ENCODE peak calls at places on chromosomes 6 and 20, in seven cellular contexts. S is cardiac fibroblast, G is GM12865, O is GM23338, R is AG08395, D is T-helper 1 cell, F is BJ. I is an unnamed sample.

GRCh38 chr6:129967427-129967826 is 51.0 kb upstream of the L3MBTL3 start:
- DNase-seq in F (no peak), S (no peak), R (no peak), G (no peak), D (no peak), O (peak), I (no peak)

GRCh38 chr6:86949776-86950175 is 12.4 kb downstream of the HTR1E start:
- DNase-seq in R (no peak), G (no peak), O (no peak), S (no peak), D (no peak), F (no peak), I (no peak)

GRCh38 chr6:126826315-126826714 is 292.2 kb upstream of the RSPO3 start:
- DNase-seq in F (no peak), G (no peak), R (peak), O (no peak), S (no peak), D (no peak), I (no peak)

GRCh38 chr20:7696311-7696710 is 243.9 kb downstream of the HAO1 start:
- DNase-seq in R (peak), S (no peak), F (no peak), O (no peak), G (no peak), D (no peak), I (no peak)

GRCh38 chr6:29813809-29814208 is 13.8 kb upstream of the HLA-G start:
- DNase-seq in G (peak), F (no peak), R (peak), S (no peak), D (no peak), O (no peak), I (no peak)

GRCh38 chr20:63538204-63539091 is 1.3 kb upstream of the PTK6 start:
- DNase-seq in G (peak), S (no peak), R (no peak), D (peak), O (peak), F (no peak), I (no peak)

GRCh38 chr20:5205348-5206210 is 78.8 kb downstream of the CDS2 start:
- DNase-seq in F (peak), S (peak), R (peak), O (peak), D (peak), G (peak), I (peak)

GRCh38 chr20:42565106-42565990 is 624.4 kb downstream of the PTPRT start:
- DNase-seq in D (no peak), F (no peak), O (no peak), R (no peak), G (no peak), S (no peak), I (no peak)

GRCh38 chr6:160080097-160080496 is 41.5 kb upstream of the SLC22A1 start:
- DNase-seq in R (no peak), O (no peak), S (no peak), F (no peak), G (no peak), D (no peak), I (no peak)

GRCh38 chr6:33693186-33694158 is 18.0 kb downstream of the UQCC2 start:
- DNase-seq in S (peak), R (no peak), F (no peak), O (no peak), D (no peak), G (no peak), I (peak)

GRCh38 chr6:32954212-32954745 is 1.4 kb upstream of the HLA-DMA start:
- DNase-seq in R (no peak), D (no peak), S (no peak), F (no peak), O (no peak), G (no peak), I (no peak)

GRCh38 chr20:49268600-49269365 is 9.1 kb downstream of the ZNFX1 start:
- DNase-seq in F (peak), D (no peak), R (no peak), O (no peak), S (peak), G (peak), I (no peak)

GRCh38 chr6:34981951-34982350 is 92.9 kb downstream of the ANKS1A start:
- DNase-seq in S (peak), F (no peak), D (no peak), G (no peak), R (peak), O (no peak), I (no peak)

GRCh38 chr20:9024996-9025395 is 43.9 kb upstream of the PLCB4 start:
- DNase-seq in R (no peak), S (no peak), F (no peak), G (no peak), D (no peak), O (no peak), I (no peak)

GRCh38 chr6:90110971-90111370 is 185.7 kb downstream of the BACH2 start:
- DNase-seq in F (no peak), R (no peak), G (no peak), D (peak), S (no peak), O (no peak), I (no peak)

GRCh38 chr20:1446536-1446935 is 20.1 kb downstream of the NSFL1C start:
- DNase-seq in D (no peak), F (no peak), R (no peak), O (no peak), S (no peak), G (no peak), I (no peak)

GRCh38 chr6:44222987-44223470 is 366 bp upstream of the SLC29A1 start:
- DNase-seq in S (no peak), D (no peak), G (no peak), O (peak), F (no peak), R (no peak), I (no peak)

GRCh38 chr6:111551521-111552231 is 54.0 kb downstream of the TRAF3IP2 start:
- DNase-seq in F (no peak), D (no peak), S (no peak), G (no peak), O (no peak), R (no peak), I (peak)

GRCh38 chr6:26053929-26054658 is 33.1 kb upstream of the HFE start:
- DNase-seq in F (no peak), S (peak), G (peak), O (no peak), R (no peak), D (no peak), I (no peak)

GRCh38 chr20:5656136-5656535 is 94.1 kb upstream of the SHLD1 start:
- DNase-seq in G (no peak), S (no peak), F (no peak), O (no peak), D (no peak), R (no peak), I (no peak)

GRCh38 chr20:63548992-63549391 is 1.4 kb upstream of the SRMS start:
- DNase-seq in O (no peak), R (no peak), D (no peak), G (no peak), S (no peak), F (no peak), I (no peak)

GRCh38 chr20:60228255-60228654 is 270.0 kb downstream of the CDH26 start:
- DNase-seq in O (no peak), S (no peak), D (no peak), R (no peak), G (peak), F (no peak), I (no peak)

GRCh38 chr6:137705166-137706064 is 161.6 kb upstream of the TNFAIP3 start:
- DNase-seq in F (no peak), O (peak), G (peak), S (peak), R (peak), D (peak), I (peak)

GRCh38 chr6:328184-328670 is 35.9 kb downstream of the DUSP22 start:
- DNase-seq in D (no peak), F (peak), S (peak), G (peak), R (peak), O (no peak), I (no peak)

GRCh38 chr6:33144373-33144772 is 47.9 kb downstream of the COL11A2 start:
- DNase-seq in D (no peak), R (peak), S (no peak), F (no peak), G (no peak), O (no peak), I (peak)

GRCh38 chr20:44207066-44207723 is 3.4 kb downstream of the OSER1 start:
- DNase-seq in R (no peak), D (no peak), F (no peak), S (no peak), O (no peak), G (peak), I (no peak)

GRCh38 chr6:81263531-81264168 is 488.8 kb downstream of the TENT5A start:
- DNase-seq in G (no peak), S (no peak), O (no peak), D (no peak), R (no peak), F (no peak), I (no peak)

GRCh38 chr20:25750765-25751696 is 54.4 kb upstream of the ZNF337 start:
- DNase-seq in O (peak), F (no peak), R (peak), S (peak), D (peak), G (peak), I (peak)

GRCh38 chr6:151765444-151765886 is 42.0 kb upstream of the ESR1 start:
- DNase-seq in R (peak), O (peak), S (peak), F (peak), G (peak), D (no peak), I (peak)

GRCh38 chr6:110039996-110040383 is 61.9 kb downstream of the GPR6 start:
- DNase-seq in O (peak), D (no peak), R (no peak), F (no peak), S (peak), G (peak), I (no peak)

GRCh38 chr6:143000771-143001170 is 55.8 kb upstream of the HIVEP2 start:
- DNase-seq in D (no peak), G (no peak), F (no peak), R (no peak), O (no peak), S (peak), I (no peak)

GRCh38 chr6:144449911-144450690 is 165.0 kb downstream of the UTRN start:
- DNase-seq in G (no peak), R (no peak), O (peak), D (no peak), S (no peak), F (no peak), I (no peak)

GRCh38 chr20:44720617-44720993 is 5.4 kb downstream of the CCN5 start:
- DNase-seq in O (no peak), F (peak), D (no peak), R (peak), G (no peak), S (peak), I (no peak)

GRCh38 chr6:165641672-165642156 is 21.3 kb downstream of the PDE10A start:
- DNase-seq in R (no peak), O (no peak), F (no peak), D (no peak), S (no peak), G (no peak), I (no peak)

GRCh38 chr6:46850781-46851180 is 57.6 kb downstream of the MEP1A start:
- DNase-seq in G (no peak), S (peak), D (no peak), F (peak), O (no peak), R (no peak), I (no peak)

GRCh38 chr6:158219229-158219628 is 51.1 kb downstream of the GTF2H5 start:
- DNase-seq in G (no peak), R (peak), S (peak), F (peak), D (no peak), O (no peak), I (no peak)

GRCh38 chr6:163152701-163153100 is 261.8 kb upstream of the QKI start:
- DNase-seq in F (no peak), D (no peak), S (no peak), R (no peak), O (no peak), G (no peak), I (no peak)

I was measured in C1 segment of cervical spinal cord.